ENCODE peak calls at places on chromosome 5, in eight cellular contexts. H is GM12865, F is transverse colon, N is H7, D is upper lobe of right lung, E is tibial nerve, T is cardiac muscle cell, A is AG04450. I is an unnamed sample.

GRCh38 chr5:131786036-131786435 is 10.8 kb downstream of the FNIP1 start:
- DNase-seq in H (no peak), F (no peak), N (no peak), D (no peak), E (no peak), T (no peak), A (no peak), I (no peak)

GRCh38 chr5:136906545-136906944 is 541.2 kb upstream of the TRPC7 start:
- DNase-seq in H (no peak), F (no peak), N (no peak), D (no peak), E (no peak), T (no peak), A (no peak), I (no peak)

GRCh38 chr5:132114150-132115121 is 40.8 kb downstream of the CSF2 start:
- DNase-seq in H (no peak), F (no peak), N (no peak), D (no peak), E (no peak), T (no peak), A (no peak), I (no peak)

GRCh38 chr5:131221888-131222287 is 42.0 kb upstream of the CDC42SE2 start:
- DNase-seq in H (no peak), F (no peak), N (no peak), D (no peak), E (no peak), T (no peak), A (no peak), I (no peak)

GRCh38 chr5:57262533-57262932 is 88.7 kb downstream of the GPBP1 start:
- DNase-seq in H (no peak), F (no peak), N (no peak), D (no peak), E (no peak), T (no peak), A (no peak), I (no peak)

GRCh38 chr5:57482671-57483106 is at the start of gene ACTBL2:
- DNase-seq in H (no peak), F (no peak), N (no peak), D (no peak), E (no peak), T (no peak), A (no peak), I (no peak)

GRCh38 chr5:11584008-11584407 is 320.2 kb downstream of the CTNND2 start:
- DNase-seq in H (no peak), F (no peak), N (no peak), D (no peak), E (no peak), T (no peak), A (no peak), I (no peak)

GRCh38 chr5:124748687-124749594 is 2.5 kb upstream of the ZNF608 start:
- DNase-seq in H (peak), F (peak), N (peak), D (peak), E (peak), T (peak), A (peak), I (peak)

GRCh38 chr5:179806250-179807045 is at the start of gene MGAT4B:
- DNase-seq in H (peak), F (peak), N (peak), D (peak), E (peak), T (peak), A (no peak), I (peak)

GRCh38 chr5:107275333-107275732 is 395.4 kb downstream of the EFNA5 start:
- DNase-seq in H (no peak), F (no peak), N (no peak), D (no peak), E (no peak), T (no peak), A (no peak), I (no peak)

GRCh38 chr5:116472274-116472673 is 102.3 kb downstream of the SEMA6A start:
- DNase-seq in H (no peak), F (no peak), N (no peak), D (no peak), E (no peak), T (no peak), A (no peak), I (no peak)

GRCh38 chr5:57598756-57599155 is 116.1 kb upstream of the ACTBL2 start:
- DNase-seq in H (peak), F (no peak), N (no peak), D (no peak), E (no peak), T (no peak), A (peak), I (no peak)

GRCh38 chr5:142660731-142661130 is 25.2 kb downstream of the FGF1 start:
- DNase-seq in H (no peak), F (no peak), N (no peak), D (no peak), E (no peak), T (no peak), A (no peak), I (no peak)

GRCh38 chr5:57327934-57328333 is 154.1 kb downstream of the GPBP1 start:
- DNase-seq in H (no peak), F (no peak), N (no peak), D (no peak), E (no peak), T (no peak), A (no peak), I (no peak)

GRCh38 chr5:135460246-135461033 is 8.3 kb upstream of the TIFAB start:
- DNase-seq in H (no peak), F (no peak), N (no peak), D (no peak), E (no peak), T (no peak), A (no peak), I (no peak)

GRCh38 chr5:14035859-14036440 is 91.5 kb upstream of the DNAH5 start:
- DNase-seq in H (no peak), F (peak), N (peak), D (no peak), E (peak), T (peak), A (peak), I (no peak)

GRCh38 chr5:79418276-79418675 is 95.7 kb downstream of the HOMER1 start:
- DNase-seq in H (no peak), F (no peak), N (no peak), D (no peak), E (no peak), T (no peak), A (no peak), I (no peak)

GRCh38 chr5:79417495-79417894 is 96.4 kb downstream of the HOMER1 start:
- DNase-seq in H (no peak), F (no peak), N (no peak), D (no peak), E (no peak), T (no peak), A (no peak), I (no peak)

GRCh38 chr5:79416499-79416898 is 97.4 kb downstream of the HOMER1 start:
- DNase-seq in H (peak), F (peak), N (no peak), D (no peak), E (no peak), T (no peak), A (peak), I (no peak)

GRCh38 chr5:79420248-79420647 is 93.7 kb downstream of the HOMER1 start:
- DNase-seq in H (no peak), F (no peak), N (no peak), D (no peak), E (no peak), T (no peak), A (no peak), I (no peak)
- H3K4me3 ChIP-seq in H (no peak), F (no peak), N (no peak), D (no peak), E (no peak), T (no peak), A (no peak), I (no peak)

GRCh38 chr5:68240196-68240595 is 24.6 kb downstream of the PIK3R1 start:
- DNase-seq in H (peak), F (no peak), N (no peak), D (no peak), E (no peak), T (no peak), A (no peak), I (no peak)
- H3K4me3 ChIP-seq in H (no peak), F (no peak), N (no peak), D (no peak), E (no peak), T (no peak), A (no peak), I (peak)

GRCh38 chr5:139689631-139690384 is 41.7 kb downstream of the CXXC5 start:
- DNase-seq in H (peak), F (peak), N (peak), D (no peak), E (peak), T (no peak), A (no peak), I (peak)
- H3K4me3 ChIP-seq in H (no peak), F (no peak), N (no peak), D (no peak), E (no peak), T (no peak), A (no peak), I (peak)

GRCh38 chr5:154654484-154655375 is 100.4 kb upstream of the LARP1 start:
- DNase-seq in H (no peak), F (no peak), N (no peak), D (peak), E (no peak), T (no peak), A (no peak), I (no peak)
- H3K4me3 ChIP-seq in H (no peak), F (no peak), N (no peak), D (no peak), E (no peak), T (no peak), A (no peak), I (no peak)

I was measured in dorsolateral prefrontal cortex.